ENCODE peak calls at places on chromosomes 2 and 18, in nine cellular contexts. One of them, this sample, is unnamed.
A peak's percentile ranks its signal among the peaks of the same experiment; 100 is the strongest.

GRCh38 chr2:237864940-237865622 is 5.7 kb downstream of the RAMP1 start:
- DNase-seq in naive thymus-derived CD4-positive, alpha-beta T cell: no peak
- DNase-seq in transverse colon: no peak
- DNase-seq in H9: no peak
- DNase-seq in Panc1: no peak
- DNase-seq in spleen: no peak
- DNase-seq in ovary: peak; percentile 49
- DNase-seq in Peyer's patch: no peak
- DNase-seq in heart right ventricle: no peak
- DNase-seq in this sample: no peak

GRCh38 chr2:168780671-168781071 is 21.8 kb upstream of the NOSTRIN start:
- DNase-seq in transverse colon: no peak
- DNase-seq in heart right ventricle: no peak
- DNase-seq in naive thymus-derived CD4-positive, alpha-beta T cell: no peak
- DNase-seq in spleen: no peak
- DNase-seq in Panc1: no peak
- DNase-seq in Peyer's patch: no peak
- DNase-seq in H9: no peak
- DNase-seq in ovary: no peak
- DNase-seq in this sample: no peak

GRCh38 chr2:165382362-165382761 is 87.1 kb upstream of the CSRNP3 start:
- DNase-seq in ovary: no peak
- DNase-seq in H9: no peak
- DNase-seq in Panc1: no peak
- DNase-seq in spleen: no peak
- DNase-seq in naive thymus-derived CD4-positive, alpha-beta T cell: no peak
- DNase-seq in heart right ventricle: no peak
- DNase-seq in transverse colon: no peak
- DNase-seq in Peyer's patch: no peak
- DNase-seq in this sample: no peak

GRCh38 chr2:112150447-112150846 is 12.3 kb downstream of the FBLN7 start:
- DNase-seq in heart right ventricle: no peak
- DNase-seq in H9: no peak
- DNase-seq in naive thymus-derived CD4-positive, alpha-beta T cell: no peak
- DNase-seq in Peyer's patch: no peak
- DNase-seq in ovary: no peak
- DNase-seq in spleen: no peak
- DNase-seq in Panc1: no peak
- DNase-seq in transverse colon: no peak
- DNase-seq in this sample: no peak

GRCh38 chr18:23805898-23806297 is 116.6 kb downstream of the LAMA3 start:
- DNase-seq in heart right ventricle: no peak
- DNase-seq in spleen: no peak
- DNase-seq in H9: no peak
- DNase-seq in ovary: no peak
- DNase-seq in Panc1: no peak
- DNase-seq in naive thymus-derived CD4-positive, alpha-beta T cell: no peak
- DNase-seq in Peyer's patch: no peak
- DNase-seq in transverse colon: no peak
- DNase-seq in this sample: no peak

GRCh38 chr2:196783431-196784094 is 15.9 kb downstream of the GTF3C3 start:
- DNase-seq in naive thymus-derived CD4-positive, alpha-beta T cell: no peak
- DNase-seq in Peyer's patch: no peak
- DNase-seq in heart right ventricle: no peak
- DNase-seq in ovary: no peak
- DNase-seq in H9: no peak
- DNase-seq in Panc1: no peak
- DNase-seq in transverse colon: no peak
- DNase-seq in spleen: no peak
- DNase-seq in this sample: no peak

GRCh38 chr2:148967484-148967883 is 71.0 kb upstream of the LYPD6B start:
- DNase-seq in Peyer's patch: no peak
- DNase-seq in spleen: no peak
- DNase-seq in H9: no peak
- DNase-seq in Panc1: no peak
- DNase-seq in ovary: no peak
- DNase-seq in transverse colon: no peak
- DNase-seq in naive thymus-derived CD4-positive, alpha-beta T cell: no peak
- DNase-seq in heart right ventricle: no peak
- DNase-seq in this sample: no peak

GRCh38 chr2:31287681-31288080 is 53.7 kb downstream of the EHD3 start:
- DNase-seq in heart right ventricle: no peak
- DNase-seq in Peyer's patch: no peak
- DNase-seq in naive thymus-derived CD4-positive, alpha-beta T cell: no peak
- DNase-seq in spleen: no peak
- DNase-seq in H9: no peak
- DNase-seq in ovary: no peak
- DNase-seq in Panc1: no peak
- DNase-seq in transverse colon: no peak
- DNase-seq in this sample: no peak

GRCh38 chr2:129923265-129924141 is 56.0 kb upstream of the RAB6C start:
- DNase-seq in spleen: no peak
- DNase-seq in H9: peak; percentile 90
- DNase-seq in heart right ventricle: no peak
- DNase-seq in Peyer's patch: no peak
- DNase-seq in transverse colon: no peak
- DNase-seq in Panc1: peak; percentile 17
- DNase-seq in ovary: no peak
- DNase-seq in naive thymus-derived CD4-positive, alpha-beta T cell: peak; percentile 12
- DNase-seq in this sample: peak; percentile 42

GRCh38 chr2:20067992-20068727 is 16.7 kb upstream of the LAPTM4A start:
- DNase-seq in transverse colon: no peak
- DNase-seq in Peyer's patch: no peak
- DNase-seq in H9: no peak
- DNase-seq in spleen: no peak
- DNase-seq in heart right ventricle: no peak
- DNase-seq in Panc1: no peak
- DNase-seq in naive thymus-derived CD4-positive, alpha-beta T cell: no peak
- DNase-seq in ovary: no peak
- DNase-seq in this sample: no peak

GRCh38 chr18:61953641-61954040 is 60.8 kb upstream of the RNF152 start:
- DNase-seq in heart right ventricle: no peak
- DNase-seq in naive thymus-derived CD4-positive, alpha-beta T cell: no peak
- DNase-seq in H9: no peak
- DNase-seq in Panc1: no peak
- DNase-seq in transverse colon: no peak
- DNase-seq in spleen: no peak
- DNase-seq in Peyer's patch: no peak
- DNase-seq in ovary: no peak
- DNase-seq in this sample: no peak

GRCh38 chr18:67425724-67426123 is 90.8 kb downstream of the DSEL start:
- DNase-seq in heart right ventricle: no peak
- DNase-seq in transverse colon: no peak
- DNase-seq in naive thymus-derived CD4-positive, alpha-beta T cell: no peak
- DNase-seq in spleen: no peak
- DNase-seq in ovary: no peak
- DNase-seq in H9: no peak
- DNase-seq in Peyer's patch: no peak
- DNase-seq in Panc1: peak; percentile 58
- DNase-seq in this sample: no peak

GRCh38 chr2:147846382-147847081 is 1.7 kb downstream of the ACVR2A start:
- DNase-seq in transverse colon: no peak
- DNase-seq in heart right ventricle: no peak
- DNase-seq in Panc1: no peak
- DNase-seq in ovary: no peak
- DNase-seq in spleen: no peak
- DNase-seq in naive thymus-derived CD4-positive, alpha-beta T cell: no peak
- DNase-seq in H9: no peak
- DNase-seq in Peyer's patch: no peak
- DNase-seq in this sample: no peak

GRCh38 chr2:46663614-46664013 is 184.2 kb downstream of the TMEM247 start:
- DNase-seq in naive thymus-derived CD4-positive, alpha-beta T cell: no peak
- DNase-seq in Peyer's patch: no peak
- DNase-seq in transverse colon: no peak
- DNase-seq in heart right ventricle: peak; percentile 40
- DNase-seq in spleen: no peak
- DNase-seq in H9: no peak
- DNase-seq in ovary: no peak
- DNase-seq in Panc1: no peak
- DNase-seq in this sample: no peak

GRCh38 chr2:158845869-158846268 is 50.8 kb downstream of the DAPL1 start:
- DNase-seq in heart right ventricle: no peak
- DNase-seq in Panc1: no peak
- DNase-seq in Peyer's patch: no peak
- DNase-seq in naive thymus-derived CD4-positive, alpha-beta T cell: no peak
- DNase-seq in ovary: no peak
- DNase-seq in spleen: no peak
- DNase-seq in transverse colon: no peak
- DNase-seq in H9: no peak
- DNase-seq in this sample: no peak

GRCh38 chr2:130369589-130370341 is 13.9 kb downstream of the PTPN18 start:
- DNase-seq in spleen: peak; percentile 74
- DNase-seq in heart right ventricle: no peak
- DNase-seq in transverse colon: no peak
- DNase-seq in Peyer's patch: no peak
- DNase-seq in Panc1: no peak
- DNase-seq in naive thymus-derived CD4-positive, alpha-beta T cell: no peak
- DNase-seq in ovary: no peak
- DNase-seq in H9: no peak
- DNase-seq in this sample: no peak

GRCh38 chr2:174263989-174264388 is 15.7 kb upstream of the OLA1 start:
- DNase-seq in spleen: no peak
- DNase-seq in Peyer's patch: no peak
- DNase-seq in heart right ventricle: no peak
- DNase-seq in ovary: no peak
- DNase-seq in H9: no peak
- DNase-seq in naive thymus-derived CD4-positive, alpha-beta T cell: no peak
- DNase-seq in Panc1: no peak
- DNase-seq in transverse colon: no peak
- DNase-seq in this sample: no peak

GRCh38 chr2:55965966-55966365 is 42.4 kb upstream of the EFEMP1 start:
- DNase-seq in Panc1: no peak
- DNase-seq in ovary: no peak
- DNase-seq in heart right ventricle: no peak
- DNase-seq in transverse colon: no peak
- DNase-seq in naive thymus-derived CD4-positive, alpha-beta T cell: no peak
- DNase-seq in Peyer's patch: no peak
- DNase-seq in H9: no peak
- DNase-seq in spleen: no peak
- DNase-seq in this sample: no peak
- H3K27ac ChIP-seq in Panc1: no peak overlapping the region
- H3K27ac ChIP-seq in ovary: no peak overlapping the region
- H3K27ac ChIP-seq in heart right ventricle: peak overlapping the region; percentile 14
- H3K27ac ChIP-seq in transverse colon: no peak overlapping the region
- H3K27ac ChIP-seq in naive thymus-derived CD4-positive, alpha-beta T cell: no peak overlapping the region
- H3K27ac ChIP-seq in Peyer's patch: no peak overlapping the region
- H3K27ac ChIP-seq in H9: no peak overlapping the region
- H3K27ac ChIP-seq in spleen: peak overlapping the region; percentile 62
- H3K27ac ChIP-seq in this sample: no peak overlapping the region

GRCh38 chr2:1985571-1985970 is 241.3 kb upstream of the PXDN start:
- DNase-seq in Peyer's patch: no peak
- DNase-seq in ovary: no peak
- DNase-seq in transverse colon: no peak
- DNase-seq in H9: no peak
- DNase-seq in heart right ventricle: no peak
- DNase-seq in spleen: no peak
- DNase-seq in Panc1: no peak
- DNase-seq in naive thymus-derived CD4-positive, alpha-beta T cell: no peak
- DNase-seq in this sample: no peak
- H3K27me3 ChIP-seq in Peyer's patch: no peaks in the 10 kb centered on the region
- H3K27me3 ChIP-seq in ovary: no peaks in the 10 kb centered on the region
- H3K27me3 ChIP-seq in transverse colon: no peaks in the 10 kb centered on the region
- H3K27me3 ChIP-seq in H9: no peaks in the 10 kb centered on the region
- H3K27me3 ChIP-seq in heart right ventricle: no peaks in the 10 kb centered on the region
- H3K27me3 ChIP-seq in spleen: no peaks in the 10 kb centered on the region
- H3K27me3 ChIP-seq in Panc1: no peaks in the 10 kb centered on the region
- H3K27me3 ChIP-seq in naive thymus-derived CD4-positive, alpha-beta T cell: no peaks in the 10 kb centered on the region
- H3K27me3 ChIP-seq in this sample: peaks cover 3% of the 10 kb centered on the region

DNA sequence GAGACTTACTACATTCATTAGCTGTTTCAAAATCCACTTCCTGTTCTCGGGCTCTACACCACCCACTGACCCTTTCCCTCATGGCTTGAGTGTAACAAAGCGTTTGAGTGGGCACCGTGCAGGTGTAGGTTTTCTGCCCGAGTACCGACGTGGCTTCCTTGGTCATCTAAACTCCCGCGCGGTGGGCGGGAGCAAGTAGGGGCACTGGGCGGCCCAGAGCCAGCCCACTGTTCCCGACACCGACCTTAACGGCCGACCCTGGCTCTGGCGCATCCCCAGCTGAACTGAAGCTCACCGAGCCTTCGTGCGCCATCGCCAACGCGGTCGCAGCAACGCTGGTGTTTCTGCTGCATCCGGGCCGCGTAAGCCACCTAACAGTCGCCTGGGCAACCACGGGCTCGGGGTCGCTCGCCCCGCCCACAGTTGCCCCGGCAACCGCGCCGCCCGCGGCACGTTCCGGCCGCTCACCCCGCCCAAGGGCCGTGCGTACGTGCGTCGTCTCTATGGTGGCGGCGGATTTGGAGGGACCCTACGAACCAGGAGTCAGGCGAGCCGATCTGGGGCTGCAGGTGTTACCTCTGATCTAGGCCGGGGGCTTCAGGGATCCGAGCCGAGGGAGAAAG is at the start of the genes C2orf81 and WDR54:
- DNase-seq in ovary: peak; percentile 89
- DNase-seq in H9: peak; percentile 95
- DNase-seq in naive thymus-derived CD4-positive, alpha-beta T cell: peak; percentile 95
- DNase-seq in Panc1: no peak
- DNase-seq in transverse colon: peak; percentile 91
- DNase-seq in heart right ventricle: peak; percentile 85
- DNase-seq in Peyer's patch: peak; percentile 88
- DNase-seq in spleen: peak; percentile 98
- DNase-seq in this sample: peak; percentile 94
- H3K27ac ChIP-seq in ovary: no peak within 1 kb of the TSS
- H3K27ac ChIP-seq in H9: no peak within 1 kb of the TSS
- H3K27ac ChIP-seq in naive thymus-derived CD4-positive, alpha-beta T cell: peak within 1 kb of the TSS; percentile 97
- H3K27ac ChIP-seq in Panc1: peak within 1 kb of the TSS; percentile 86
- H3K27ac ChIP-seq in transverse colon: peak within 1 kb of the TSS; percentile 63
- H3K27ac ChIP-seq in heart right ventricle: peak within 1 kb of the TSS; percentile 36
- H3K27ac ChIP-seq in Peyer's patch: peak within 1 kb of the TSS; percentile 82
- H3K27ac ChIP-seq in spleen: peak within 1 kb of the TSS; percentile 88
- H3K27ac ChIP-seq in this sample: peak within 1 kb of the TSS; percentile 68

GRCh38 chr2:240810621-240811020 is 9.4 kb downstream of the KIF1A start:
- DNase-seq in heart right ventricle: no peak
- DNase-seq in Peyer's patch: no peak
- DNase-seq in Panc1: no peak
- DNase-seq in naive thymus-derived CD4-positive, alpha-beta T cell: no peak
- DNase-seq in ovary: peak; percentile 5
- DNase-seq in transverse colon: peak; percentile 4
- DNase-seq in H9: peak; percentile 19
- DNase-seq in spleen: peak; percentile 63
- DNase-seq in this sample: no peak

GRCh38 chr2:240812721-240813120 is 7.3 kb downstream of the KIF1A start:
- DNase-seq in ovary: peak; percentile 6
- DNase-seq in spleen: peak; percentile 51
- DNase-seq in Peyer's patch: peak; percentile 37
- DNase-seq in Panc1: no peak
- DNase-seq in H9: peak; percentile 25
- DNase-seq in heart right ventricle: no peak
- DNase-seq in naive thymus-derived CD4-positive, alpha-beta T cell: no peak
- DNase-seq in transverse colon: peak; percentile 7
- DNase-seq in this sample: no peak

GRCh38 chr2:240810199-240810598 is 9.8 kb downstream of the KIF1A start:
- DNase-seq in transverse colon: no peak
- DNase-seq in heart right ventricle: no peak
- DNase-seq in Peyer's patch: no peak
- DNase-seq in H9: no peak
- DNase-seq in ovary: no peak
- DNase-seq in spleen: no peak
- DNase-seq in Panc1: no peak
- DNase-seq in naive thymus-derived CD4-positive, alpha-beta T cell: no peak
- DNase-seq in this sample: no peak

GRCh38 chr2:240812301-240812680 is 7.7 kb downstream of the KIF1A start:
- DNase-seq in Peyer's patch: no peak
- DNase-seq in naive thymus-derived CD4-positive, alpha-beta T cell: no peak
- DNase-seq in spleen: peak; percentile 47
- DNase-seq in heart right ventricle: no peak
- DNase-seq in H9: peak; percentile 17
- DNase-seq in ovary: peak; percentile 3
- DNase-seq in Panc1: no peak
- DNase-seq in transverse colon: peak; percentile 1
- DNase-seq in this sample: no peak

GRCh38 chr2:240811346-240812300 is 8.4 kb downstream of the KIF1A start:
- DNase-seq in spleen: peak; percentile 54
- DNase-seq in Panc1: no peak
- DNase-seq in H9: peak; percentile 24
- DNase-seq in heart right ventricle: no peak
- DNase-seq in ovary: peak; percentile 8
- DNase-seq in naive thymus-derived CD4-positive, alpha-beta T cell: no peak
- DNase-seq in Peyer's patch: peak; percentile 44
- DNase-seq in transverse colon: peak; percentile 3
- DNase-seq in this sample: no peak
- H3K27me3 ChIP-seq in spleen: no peaks in the 10 kb centered on the region
- H3K27me3 ChIP-seq in Panc1: no peaks in the 10 kb centered on the region
- H3K27me3 ChIP-seq in H9: no peaks in the 10 kb centered on the region
- H3K27me3 ChIP-seq in heart right ventricle: no peaks in the 10 kb centered on the region
- H3K27me3 ChIP-seq in ovary: no peaks in the 10 kb centered on the region
- H3K27me3 ChIP-seq in naive thymus-derived CD4-positive, alpha-beta T cell: no peaks in the 10 kb centered on the region
- H3K27me3 ChIP-seq in Peyer's patch: no peaks in the 10 kb centered on the region
- H3K27me3 ChIP-seq in transverse colon: peaks cover 10% of the 10 kb centered on the region
- H3K27me3 ChIP-seq in this sample: no peaks in the 10 kb centered on the region